ENCODE peak calls at places on chromosomes 7 and 10, in five cellular contexts. R is adrenal gland, D is mesenchymal stem cell, H is IMR-90, E is fibroblast of lung. A is an unnamed sample.

GRCh38 chr7:91193141-91193540 is 71.1 kb upstream of the FZD1 start:
- DNase-seq in R (no peak), D (no peak), H (peak; percentile 54), E (peak; percentile 65), A (no peak)

GRCh38 chr10:128211953-128212727 is 85.9 kb upstream of the MKI67 start:
- DNase-seq in R (peak; percentile 84), D (peak; percentile 67), H (peak; percentile 41), E (peak; percentile 43), A (peak; percentile 66)

GRCh38 chr7:17986826-17987225 is 40.8 kb downstream of the PRPS1L1 start:
- DNase-seq in R (no peak), D (peak; percentile 84), H (peak; percentile 88), E (peak; percentile 95), A (no peak)

GRCh38 chr7:120064565-120064964 is 208.4 kb upstream of the KCND2 start:
- DNase-seq in R (no peak), D (peak; percentile 70), H (peak; percentile 87), E (peak; percentile 53), A (no peak)

GRCh38 chr10:124559372-124560132 is 97.9 kb downstream of the LHPP start:
- DNase-seq in R (no peak), D (no peak), H (no peak), E (no peak), A (no peak)

GRCh38 chr10:60434418-60435046 is 44.9 kb upstream of the ANK3 start:
- DNase-seq in R (peak; percentile 46), D (peak; percentile 68), H (peak; percentile 74), E (peak; percentile 54), A (no peak)

GRCh38 chr7:98755138-98755898 is 114.5 kb downstream of the TMEM130 start:
- DNase-seq in R (peak; percentile 45), D (no peak), H (no peak), E (no peak), A (no peak)

GRCh38 chr10:31769564-31769963 is 159.1 kb downstream of the ARHGAP12 start:
- DNase-seq in R (no peak), D (peak; percentile 28), H (peak; percentile 87), E (peak; percentile 87), A (no peak)

GRCh38 chr7:112759905-112760304 is 30.3 kb downstream of the TMEM168 start:
- DNase-seq in R (no peak), D (no peak), H (no peak), E (peak; percentile 6), A (no peak)

GRCh38 chr10:100022403-100022802 is 12.7 kb upstream of the DNMBP start:
- DNase-seq in R (no peak), D (no peak), H (peak; percentile 65), E (peak; percentile 46), A (no peak)

GRCh38 chr10:71431216-71431944 is 34.7 kb downstream of the CDH23 start:
- DNase-seq in R (peak; percentile 14), D (no peak), H (no peak), E (no peak), A (no peak)

GRCh38 chr7:36651404-36651803 is 72.9 kb downstream of the AOAH start:
- DNase-seq in R (no peak), D (peak; percentile 21), H (peak; percentile 84), E (peak; percentile 73), A (no peak)

GRCh38 chr7:151845412-151846205 is 31.3 kb downstream of the PRKAG2 start:
- DNase-seq in R (no peak), D (no peak), H (no peak), E (no peak), A (no peak)

GRCh38 chr7:6385909-6386560 is 61.7 kb downstream of the DAGLB start:
- DNase-seq in R (no peak), D (peak; percentile 39), H (no peak), E (no peak), A (no peak)

GRCh38 chr7:17084166-17084475 is 202.3 kb upstream of the AGR3 start:
- DNase-seq in R (no peak), D (no peak), H (no peak), E (no peak), A (no peak)

GRCh38 chr7:100568936-100569844 is 4.5 kb downstream of the SAP25 start:
- DNase-seq in R (peak; percentile 93), D (peak; percentile 71), H (no peak), E (peak; percentile 38), A (no peak)

GRCh38 chr10:33085313-33085833 is 127.3 kb upstream of the ITGB1 start:
- DNase-seq in R (no peak), D (no peak), H (no peak), E (no peak), A (no peak)

GRCh38 chr10:61967298-61967697 is 65.8 kb downstream of the ARID5B start:
- DNase-seq in R (no peak), D (no peak), H (no peak), E (no peak), A (no peak)

GRCh38 chr7:11517853-11518252 is 314.1 kb downstream of the THSD7A start:
- DNase-seq in R (no peak), D (no peak), H (no peak), E (no peak), A (no peak)

GRCh38 chr7:113285411-113285810 is 167.1 kb upstream of the SMIM30 start:
- DNase-seq in R (no peak), D (no peak), H (peak; percentile 29), E (peak; percentile 21), A (no peak)

GRCh38 chr10:6231146-6231545 is 28.4 kb downstream of the PFKFB3 start:
- DNase-seq in R (no peak), D (no peak), H (no peak), E (no peak), A (no peak)

GRCh38 chr10:3987142-3987974 is 202.3 kb upstream of the KLF6 start:
- DNase-seq in R (no peak), D (peak; percentile 54), H (peak; percentile 34), E (peak; percentile 60), A (no peak)

GRCh38 chr10:35387768-35388167 is 51.5 kb downstream of the CCNY start:
- DNase-seq in R (no peak), D (no peak), H (peak; percentile 85), E (peak; percentile 80), A (no peak)

GRCh38 chr10:79289801-79290200 is 57.5 kb upstream of the PPIF start:
- DNase-seq in R (no peak), D (no peak), H (no peak), E (no peak), A (no peak)

GRCh38 chr10:106780593-106781088 is 383.9 kb downstream of the SORCS1 start:
- DNase-seq in R (no peak), D (no peak), H (no peak), E (no peak), A (no peak)

GRCh38 chr7:94874036-94874745 is 33.2 kb upstream of the PPP1R9A start:
- DNase-seq in R (no peak), D (no peak), H (no peak), E (no peak), A (no peak)

GRCh38 chr7:157652954-157653826 is 316.4 kb downstream of the DNAJB6 start:
- DNase-seq in R (no peak), D (no peak), H (no peak), E (no peak), A (no peak)

GRCh38 chr10:31142026-31142425 is 110.4 kb upstream of the ZNF438 start:
- DNase-seq in R (no peak), D (peak; percentile 90), H (peak; percentile 90), E (peak; percentile 99), A (no peak)

GRCh38 chr7:74180866-74181265 is 6.7 kb downstream of the EIF4H start:
- DNase-seq in R (no peak), D (no peak), H (peak; percentile 36), E (no peak), A (no peak)

GRCh38 chr7:93836111-93836510 is 54.4 kb downstream of the TFPI2 start:
- DNase-seq in R (no peak), D (peak; percentile 4), H (no peak), E (no peak), A (no peak)

GRCh38 chr7:123729217-123729578 is 19.6 kb downstream of the WASL start:
- DNase-seq in R (no peak), D (no peak), H (no peak), E (no peak), A (no peak)
- H3K4me1 ChIP-seq in R (peaks cover 3% of the 10 kb centered on the region), D (peaks cover 6% of the 10 kb centered on the region), H (peaks cover 5% of the 10 kb centered on the region), E (peaks cover 7% of the 10 kb centered on the region), A (peaks cover 11% of the 10 kb centered on the region)

GRCh38 chr10:91197044-91197651 is 23.3 kb upstream of the PCGF5 start:
- DNase-seq in R (no peak), D (peak; percentile 62), H (peak; percentile 53), E (peak; percentile 67), A (no peak)

GRCh38 chr10:91198781-91199180 is 21.7 kb upstream of the PCGF5 start:
- DNase-seq in R (no peak), D (peak; percentile 92), H (peak; percentile 85), E (peak; percentile 16), A (peak; percentile 22)

GRCh38 chr10:91200314-91201212 is 19.9 kb upstream of the PCGF5 start:
- DNase-seq in R (no peak), D (no peak), H (no peak), E (no peak), A (no peak)

GRCh38 chr10:91196268-91197043 is 24.0 kb upstream of the PCGF5 start:
- DNase-seq in R (no peak), D (no peak), H (no peak), E (peak; percentile 15), A (no peak)

GRCh38 chr10:91201213-91201996 is 19.1 kb upstream of the PCGF5 start:
- DNase-seq in R (no peak), D (no peak), H (no peak), E (no peak), A (peak; percentile 59)
- H3K4me1 ChIP-seq in R (peaks cover 12% of the 10 kb centered on the region), D (no peaks in the 10 kb centered on the region), H (peaks cover 14% of the 10 kb centered on the region), E (peaks cover 5% of the 10 kb centered on the region), A (peaks cover 59% of the 10 kb centered on the region)

DNA sequence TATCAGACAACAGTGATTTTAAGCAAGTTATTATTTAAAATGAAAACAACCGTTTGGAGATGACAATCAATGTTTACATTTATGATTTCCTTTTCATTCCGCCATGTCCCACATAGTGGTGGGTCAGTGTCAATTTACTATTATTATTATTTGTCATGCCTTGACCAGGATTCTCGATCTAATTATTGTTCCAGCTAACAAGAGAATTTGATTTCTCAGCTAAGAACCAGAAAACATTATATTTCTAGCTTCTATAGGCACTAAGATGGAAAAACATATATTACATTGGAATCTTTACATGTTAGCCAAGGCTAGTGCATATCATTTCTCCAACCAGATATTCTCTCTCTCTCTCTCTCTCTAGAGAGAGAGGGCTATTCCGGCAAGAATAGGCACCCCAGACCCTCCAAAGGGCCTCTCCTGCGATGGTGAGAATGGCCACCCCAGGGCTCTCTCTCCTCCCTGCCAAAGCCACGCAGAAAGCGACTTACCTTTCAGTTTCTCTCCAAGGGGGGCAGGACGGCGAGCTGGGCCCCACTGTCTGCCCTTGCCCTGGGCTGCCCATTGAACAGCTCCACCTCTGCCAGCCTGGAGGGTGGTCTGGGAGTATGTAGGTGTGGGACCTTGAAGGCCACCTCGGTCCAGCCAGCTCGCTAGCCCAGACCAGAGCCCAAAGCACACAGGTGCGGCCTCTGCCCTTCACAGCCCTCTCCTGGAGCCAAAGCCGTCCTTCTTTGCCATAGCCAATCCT is 2.4 kb downstream of the HOXA3 start:
- DNase-seq in R (peak; percentile 62), D (no peak), H (no peak), E (no peak), A (no peak)
- H3K4me1 ChIP-seq in R (peaks cover 6% of the 10 kb centered on the region), D (peaks cover 13% of the 10 kb centered on the region), H (peaks cover 17% of the 10 kb centered on the region), E (peaks cover 22% of the 10 kb centered on the region), A (peaks cover 26% of the 10 kb centered on the region)

DNA sequence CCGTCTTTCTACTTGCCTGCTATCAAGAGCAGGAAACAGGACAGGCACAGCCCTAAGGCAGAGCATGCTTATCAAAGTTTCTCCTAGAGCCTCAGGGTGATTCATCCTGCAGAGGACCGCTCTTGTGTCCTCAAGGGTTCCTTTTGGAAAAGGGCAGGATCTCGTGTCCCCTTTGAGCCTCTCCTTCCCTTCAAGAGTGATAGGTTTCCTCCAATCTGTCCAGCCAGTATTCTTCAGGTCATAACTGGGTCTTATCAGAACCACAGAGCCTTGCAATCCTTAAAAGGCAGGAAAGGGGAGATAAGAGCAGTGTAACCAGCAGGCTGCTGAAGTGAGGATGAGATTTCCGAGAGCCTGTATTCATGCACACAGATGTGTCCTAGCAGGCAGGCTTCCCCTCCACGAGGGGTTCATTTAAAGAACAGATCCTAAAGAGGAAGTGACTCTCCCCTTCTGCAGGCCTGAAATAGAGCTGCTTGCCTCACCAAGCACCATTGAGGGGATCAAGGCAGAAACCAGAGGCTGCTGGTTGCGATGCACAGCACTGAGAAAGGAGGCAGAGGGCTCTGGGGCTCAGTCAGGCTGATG is 90.5 kb upstream of the SVIL start:
- DNase-seq in R (no peak), D (peak; percentile 76), H (no peak), E (peak; percentile 52), A (no peak)
- H3K4me1 ChIP-seq in R (peaks cover 10% of the 10 kb centered on the region), D (peaks cover 14% of the 10 kb centered on the region), H (peaks cover 8% of the 10 kb centered on the region), E (no peaks in the 10 kb centered on the region), A (peaks cover 23% of the 10 kb centered on the region)